ENCODE peak calls at places on chromosomes 4 and X, in nine cellular contexts. O is WERI-Rb-1; L is mesendoderm; N is upper lobe of left lung; K is psoas muscle; P is SJSA1; Q is heart left ventricle; V is CD8-positive, alpha-beta T cell; H is astrocyte. D is an unnamed sample.

GRCh38 chr4:97016186-97016945 is 1126.9 kb downstream of the STPG2 start:
- DNase-seq in O (no peak), Q (no peak), L (no peak), P (no peak), K (no peak), H (no peak), N (no peak), V (no peak), D (peak; percentile 16)

GRCh38 chrX:103171353-103171752 is 43.6 kb upstream of the BEX4 start:
- DNase-seq in V (no peak), O (no peak), H (no peak), K (no peak), Q (no peak), N (no peak), L (no peak), P (no peak), D (no peak)

GRCh38 chr4:139461022-139461421 is 7.1 kb downstream of the RAB33B start:
- DNase-seq in K (no peak), H (no peak), Q (no peak), O (no peak), N (no peak), V (no peak), L (peak; percentile 74), P (no peak), D (no peak)

GRCh38 chr4:80192937-80193336 is 4.4 kb upstream of the PRDM8 start:
- DNase-seq in O (no peak), Q (no peak), L (no peak), V (no peak), P (no peak), N (no peak), H (peak; percentile 56), K (no peak), D (no peak)

GRCh38 chr4:44132526-44132925 is 316.1 kb downstream of the KCTD8 start:
- DNase-seq in V (no peak), Q (no peak), K (no peak), L (no peak), P (no peak), N (no peak), H (no peak), O (no peak), D (no peak)

GRCh38 chrX:11664211-11664888 is 1.4 kb downstream of the ARHGAP6 start:
- DNase-seq in O (no peak), K (peak; percentile 55), H (peak; percentile 2), Q (no peak), L (peak; percentile 16), N (no peak), V (no peak), P (peak; percentile 2), D (peak; percentile 15)

GRCh38 chr4:127832585-127832984 is 48.1 kb upstream of the PLK4 start:
- DNase-seq in O (no peak), H (no peak), Q (no peak), N (no peak), V (no peak), K (no peak), P (no peak), L (no peak), D (no peak)

GRCh38 chr4:21678711-21679110 is 269.9 kb downstream of the KCNIP4 start:
- DNase-seq in K (no peak), N (no peak), Q (no peak), O (no peak), V (no peak), H (no peak), L (no peak), P (no peak), D (no peak)

GRCh38 chr4:72295966-72296557 is 264.3 kb downstream of the NPFFR2 start:
- DNase-seq in Q (no peak), O (no peak), V (no peak), K (no peak), P (peak; percentile 29), H (peak; percentile 39), L (peak; percentile 75), N (no peak), D (no peak)

GRCh38 chr4:184824776-184825393 is 883 bp downstream of the ACSL1 start:
- DNase-seq in O (peak; percentile 19), N (no peak), L (no peak), K (no peak), Q (no peak), P (peak; percentile 32), H (no peak), V (peak; percentile 25), D (no peak)

GRCh38 chr4:80268936-80269335 is 2.5 kb downstream of the FGF5 start:
- DNase-seq in O (no peak), N (no peak), K (no peak), L (no peak), V (no peak), P (no peak), H (no peak), Q (no peak), D (no peak)

GRCh38 chr4:139665690-139666529 is at the start of gene MGST2:
- DNase-seq in N (peak; percentile 85), H (peak; percentile 80), K (peak; percentile 88), V (peak; percentile 9), P (peak; percentile 73), O (peak; percentile 82), Q (peak; percentile 90), L (peak; percentile 92), D (peak; percentile 74)

GRCh38 chrX:72182924-72183323 is 1.4 kb downstream of the PIN4 start:
- DNase-seq in O (no peak), V (no peak), Q (no peak), P (no peak), H (no peak), N (no peak), K (no peak), L (no peak), D (no peak)

GRCh38 chrX:72180539-72180938 is 1.0 kb upstream of the PIN4 start:
- DNase-seq in P (no peak), H (no peak), Q (no peak), N (no peak), K (no peak), O (no peak), V (no peak), L (no peak), D (peak; percentile 22)

GRCh38 chrX:72181178-72182125 is at the start of gene PIN4:
- DNase-seq in H (peak; percentile 95), O (peak; percentile 99), L (peak; percentile 99), Q (peak; percentile 93), N (peak; percentile 92), V (peak; percentile 77), K (peak; percentile 94), P (peak; percentile 94), D (peak; percentile 98)
- H3K4me3 ChIP-seq in H (peak within 1 kb of the TSS; percentile 93), O (peak within 1 kb of the TSS; percentile 99), L (peak within 1 kb of the TSS; percentile 94), Q (peak within 1 kb of the TSS; percentile 60), N (peak within 1 kb of the TSS; percentile 69), V (peak within 1 kb of the TSS; percentile 83), K (peak within 1 kb of the TSS; percentile 72), P (peak within 1 kb of the TSS; percentile 56), D (peak within 1 kb of the TSS; percentile 78)

GRCh38 chrX:38273453-38273852 is 52.8 kb upstream of the SRPX start:
- DNase-seq in P (no peak), H (no peak), O (no peak), N (no peak), V (no peak), K (no peak), Q (no peak), L (no peak), D (no peak)

GRCh38 chrX:38277136-38277535 is 50.2 kb downstream of the RPGR start:
- DNase-seq in H (no peak), P (no peak), O (no peak), K (no peak), L (no peak), N (no peak), Q (no peak), V (no peak), D (no peak)

GRCh38 chrX:38276089-38276488 is 51.2 kb downstream of the RPGR start:
- DNase-seq in L (no peak), Q (no peak), K (no peak), O (no peak), N (no peak), V (no peak), H (no peak), P (no peak), D (no peak)

GRCh38 chrX:38277802-38278201 is 49.5 kb downstream of the RPGR start:
- DNase-seq in H (no peak), O (no peak), Q (no peak), P (no peak), V (no peak), K (no peak), L (no peak), N (no peak), D (no peak)

GRCh38 chrX:38275615-38276014 is 51.7 kb downstream of the RPGR start:
- DNase-seq in Q (no peak), O (no peak), N (no peak), L (no peak), K (no peak), H (peak; percentile 89), V (no peak), P (peak; percentile 44), D (no peak)
- H3K27ac ChIP-seq in Q (no peak overlapping the region), O (no peak overlapping the region), N (no peak overlapping the region), L (no peak overlapping the region), K (no peak overlapping the region), H (peak overlapping the region; percentile 75), V (no peak overlapping the region), P (peak overlapping the region; percentile 26), D (no peak overlapping the region)

DNA sequence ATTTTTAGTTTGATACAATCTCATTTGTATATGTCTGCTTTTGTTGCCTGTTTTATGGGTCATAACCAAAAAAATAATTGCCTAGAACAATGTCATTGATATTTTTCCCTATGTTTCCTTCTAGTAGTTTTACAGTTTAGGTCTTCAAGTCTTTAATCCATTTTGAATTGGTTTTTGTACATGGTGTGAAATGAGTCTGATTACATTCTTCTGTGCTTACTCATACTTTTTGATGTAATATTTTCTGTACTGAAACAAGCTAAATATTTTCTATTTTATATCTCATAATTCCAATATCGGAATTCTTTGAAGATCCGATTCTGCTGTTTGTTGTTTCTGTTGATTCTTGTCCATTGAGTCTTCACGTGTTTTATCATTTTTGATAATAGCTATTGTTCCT is 10.6 kb downstream of the TMEM156 start:
- DNase-seq in N (no peak), O (no peak), H (no peak), Q (no peak), L (no peak), V (no peak), K (no peak), P (no peak), D (no peak)
- H3K36me3 ChIP-seq in N (no peaks in the 10 kb centered on the region), O (no peaks in the 10 kb centered on the region), H (no peaks in the 10 kb centered on the region), Q (no peaks in the 10 kb centered on the region), L (no peaks in the 10 kb centered on the region), V (no peaks in the 10 kb centered on the region), K (no peaks in the 10 kb centered on the region), P (no peaks in the 10 kb centered on the region), D (no peaks in the 10 kb centered on the region)

DNA sequence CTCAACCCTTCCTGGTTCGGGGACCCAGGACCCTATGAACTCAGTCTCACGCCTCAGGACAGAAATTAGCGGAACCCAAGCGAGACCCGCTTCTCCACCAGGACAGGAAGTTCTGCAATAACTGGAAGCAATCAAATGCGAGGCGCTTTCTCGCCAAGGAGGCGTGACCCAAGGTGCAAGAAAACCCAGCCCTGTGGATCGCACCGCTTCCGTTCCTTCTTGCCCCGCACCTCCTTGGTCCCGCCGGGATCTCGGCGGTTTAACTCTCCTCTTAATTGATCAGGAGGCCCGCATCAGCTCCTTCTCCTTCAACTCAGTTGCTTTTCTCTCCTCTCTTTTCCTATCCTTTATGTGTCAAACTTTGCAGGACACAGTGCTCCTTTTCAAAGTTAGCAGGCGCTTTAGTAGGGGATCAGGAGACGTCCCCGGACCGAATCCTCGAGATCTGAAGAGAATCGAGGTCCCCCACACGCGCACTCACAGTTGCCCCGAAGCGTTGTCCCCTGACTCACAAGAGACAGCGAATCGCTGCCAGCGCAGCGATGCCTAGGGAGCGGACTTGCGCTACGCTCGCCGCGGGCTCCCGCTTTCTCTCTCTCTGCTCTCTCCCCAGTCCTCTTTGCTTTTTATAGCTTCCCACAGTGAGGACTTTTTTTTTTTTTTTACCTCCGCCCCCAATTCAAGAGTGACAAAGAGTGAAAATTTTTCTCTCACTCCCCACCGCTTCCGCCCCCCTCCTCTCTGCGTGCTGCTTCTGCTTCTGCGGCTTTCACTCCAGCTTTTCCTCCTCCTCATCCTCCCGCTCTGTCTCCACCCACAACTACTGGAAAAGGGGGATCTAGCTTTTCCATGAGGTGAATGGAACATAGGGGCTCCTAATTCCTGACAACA is at the start of gene DKK2:
- DNase-seq in V (no peak), K (peak; percentile 62), L (peak; percentile 45), P (peak; percentile 43), H (peak; percentile 24), O (peak; percentile 28), N (no peak), Q (peak; percentile 21), D (no peak)
- H3K4me3 ChIP-seq in V (no peak within 1 kb of the TSS), K (peak within 1 kb of the TSS; percentile 58), L (peak within 1 kb of the TSS; percentile 24), P (peak within 1 kb of the TSS; percentile 34), H (peak within 1 kb of the TSS; percentile 79), O (peak within 1 kb of the TSS; percentile 61), N (peak within 1 kb of the TSS; percentile 31), Q (peak within 1 kb of the TSS; percentile 17), D (no peak within 1 kb of the TSS)